ENCODE peak calls at places on chromosomes 3 and 15, in ten cellular contexts. T is stimulated activated CD8-positive, alpha-beta memory T cell treated with anti-CD3 and anti-CD28 coated beads, Interleukin-4, amount 100 ng/mL, for 24 hours; O is T-helper 2 cell; Q is AG20443; V is RPMI7951; N is DND-41; E is ELR; U is activated naive CD8-positive, alpha-beta T cell treated with anti-CD3 and anti-CD28 coated beads, Interleukin-2, amount 50 U/mL, for 16 hours; P is head of caudate nucleus; S is GM13977. Z is an unnamed sample.

GRCh38 chr15:84727429-84727828 is 11.5 kb upstream of the SEC11A start:
- DNase-seq in T (no peak), O (no peak), Q (no peak), V (no peak), N (no peak), E (peak), U (no peak), P (no peak), S (no peak), Z (no peak)

GRCh38 chr15:94395626-94396025 is 164.3 kb downstream of the MCTP2 start:
- DNase-seq in T (no peak), O (no peak), Q (peak), V (peak), N (no peak), E (no peak), U (no peak), P (no peak), S (no peak), Z (no peak)

GRCh38 chr3:14320221-14320620 is 82.2 kb upstream of the SLC6A6 start:
- DNase-seq in T (no peak), O (no peak), Q (no peak), V (no peak), N (no peak), E (no peak), U (no peak), P (no peak), S (no peak), Z (no peak)

GRCh38 chr3:32219537-32219936 is 18.9 kb upstream of the CMTM8 start:
- DNase-seq in T (no peak), O (no peak), Q (no peak), V (no peak), N (no peak), E (no peak), U (no peak), P (no peak), S (no peak), Z (no peak)

GRCh38 chr15:63313866-63314265 is 36.5 kb downstream of the APH1B start:
- DNase-seq in T (no peak), O (no peak), Q (no peak), V (no peak), N (no peak), E (no peak), U (no peak), P (no peak), S (no peak), Z (no peak)

GRCh38 chr15:58440181-58440910 is 8.6 kb downstream of the LIPC start:
- DNase-seq in T (no peak), O (no peak), Q (peak), V (peak), N (no peak), E (peak), U (no peak), P (no peak), S (no peak), Z (no peak)

GRCh38 chr15:67225336-67225735 is 29.1 kb downstream of the AAGAB start:
- DNase-seq in T (no peak), O (no peak), Q (peak), V (no peak), N (no peak), E (peak), U (no peak), P (no peak), S (no peak), Z (no peak)

GRCh38 chr15:100236981-100237720 is 104.6 kb downstream of the ADAMTS17 start:
- DNase-seq in T (no peak), O (no peak), Q (no peak), V (peak), N (no peak), E (no peak), U (no peak), P (no peak), S (no peak), Z (no peak)

GRCh38 chr3:48194446-48195071 is 6.3 kb upstream of the CDC25A start:
- DNase-seq in T (no peak), O (no peak), Q (peak), V (peak), N (peak), E (peak), U (no peak), P (peak), S (peak), Z (no peak)

GRCh38 chr15:52121896-52122295 is 9.3 kb upstream of the BCL2L10 start:
- DNase-seq in T (no peak), O (no peak), Q (no peak), V (no peak), N (no peak), E (peak), U (no peak), P (no peak), S (no peak), Z (no peak)

GRCh38 chr3:126621171-126621570 is 33.8 kb downstream of the TXNRD3 start:
- DNase-seq in T (no peak), O (no peak), Q (peak), V (peak), N (no peak), E (peak), U (no peak), P (no peak), S (no peak), Z (no peak)

GRCh38 chr15:75836953-75837321 is 6.3 kb upstream of the UBE2Q2 start:
- DNase-seq in T (peak), O (no peak), Q (peak), V (peak), N (peak), E (peak), U (no peak), P (no peak), S (peak), Z (no peak)